ENCODE peak calls at places on chromosomes 12 and 14, in ten cellular contexts. E, V, R, Q, Y, C, F, A, J and W are unnamed samples.
A peak's percentile ranks its signal among the peaks of the same experiment; 100 is the strongest.

GRCh38 chr12:11875414-11875935 is 195.3 kb upstream of the BCL2L14 start:
- DNase-seq in E (no peak), V (no peak), R (no peak), Q (no peak), Y (peak; percentile 9), C (no peak), F (no peak), A (no peak), J (no peak), W (peak; percentile 78)

GRCh38 chr12:6334940-6335450 is 6.9 kb downstream of the TNFRSF1A start:
- DNase-seq in E (no peak), V (no peak), R (no peak), Q (no peak), Y (peak; percentile 23), C (no peak), F (no peak), A (no peak), J (no peak), W (no peak)

GRCh38 chr12:10190558-10191388 is 11.9 kb downstream of the TMEM52B start:
- DNase-seq in E (no peak), V (peak; percentile 79), R (peak; percentile 76), Q (peak; percentile 44), Y (peak; percentile 64), C (no peak), F (peak; percentile 52), A (peak; percentile 58), J (peak; percentile 71), W (peak; percentile 80)

GRCh38 chr14:42884100-42884499 is 1277.4 kb downstream of the LRFN5 start:
- DNase-seq in E (no peak), V (no peak), R (peak; percentile 66), Q (no peak), Y (peak; percentile 90), C (no peak), F (no peak), A (no peak), J (peak; percentile 76), W (peak; percentile 70)

GRCh38 chr12:62191747-62192485 is 68.3 kb upstream of the USP15 start:
- DNase-seq in E (no peak), V (peak; percentile 44), R (no peak), Q (no peak), Y (peak; percentile 28), C (no peak), F (no peak), A (peak; percentile 51), J (peak; percentile 46), W (no peak)

GRCh38 chr14:95431199-95432145 is 85.0 kb downstream of the SYNE3 start:
- DNase-seq in E (no peak), V (peak; percentile 71), R (peak; percentile 43), Q (peak; percentile 26), Y (peak; percentile 31), C (no peak), F (peak; percentile 1), A (no peak), J (peak; percentile 48), W (peak; percentile 48)

GRCh38 chr14:29243355-29243754 is 476.8 kb downstream of the FOXG1 start:
- DNase-seq in E (no peak), V (no peak), R (peak; percentile 22), Q (no peak), Y (peak; percentile 92), C (no peak), F (no peak), A (no peak), J (peak; percentile 91), W (peak; percentile 2)

GRCh38 chr12:105523164-105524057 is 192.9 kb downstream of the C12orf75 start:
- DNase-seq in E (peak; percentile 77), V (no peak), R (no peak), Q (peak; percentile 9), Y (peak; percentile 96), C (no peak), F (no peak), A (peak; percentile 29), J (peak; percentile 95), W (no peak)

GRCh38 chr12:53379389-53380103 is 430 bp upstream of the SP1 start:
- DNase-seq in E (peak; percentile 100), V (peak; percentile 93), R (peak; percentile 100), Q (peak; percentile 100), Y (peak; percentile 100), C (peak; percentile 79), F (peak; percentile 100), A (peak; percentile 100), J (peak; percentile 100), W (peak; percentile 100)

GRCh38 chr14:101705733-101706508 is 55.6 kb upstream of the PPP2R5C start:
- DNase-seq in E (no peak), V (no peak), R (no peak), Q (no peak), Y (peak; percentile 16), C (peak; percentile 40), F (no peak), A (peak; percentile 39), J (peak; percentile 61), W (no peak)

GRCh38 chr12:27083861-27084271 is 1.5 kb upstream of the C12orf71 start:
- DNase-seq in E (peak; percentile 14), V (no peak), R (no peak), Q (no peak), Y (peak; percentile 74), C (no peak), F (no peak), A (no peak), J (peak; percentile 83), W (no peak)

GRCh38 chr14:102088012-102088792 is 1.4 kb upstream of the HSP90AA1 start:
- DNase-seq in E (no peak), V (peak; percentile 32), R (no peak), Q (peak; percentile 44), Y (no peak), C (peak; percentile 13), F (no peak), A (peak; percentile 53), J (peak; percentile 32), W (no peak)

GRCh38 chr12:123187637-123188036 is 36.7 kb upstream of the PITPNM2 start:
- DNase-seq in E (no peak), V (no peak), R (no peak), Q (no peak), Y (no peak), C (no peak), F (no peak), A (no peak), J (no peak), W (no peak)

GRCh38 chr14:104593241-104593701 is 11.3 kb downstream of the TMEM179 start:
- DNase-seq in E (no peak), V (no peak), R (no peak), Q (no peak), Y (no peak), C (no peak), F (no peak), A (no peak), J (no peak), W (no peak)

GRCh38 chr14:68873379-68873778 is 80.5 kb upstream of the ZFP36L1 start:
- DNase-seq in E (no peak), V (peak; percentile 1), R (no peak), Q (no peak), Y (no peak), C (no peak), F (no peak), A (no peak), J (no peak), W (peak; percentile 66)

GRCh38 chr14:57401501-57401900 is 11.1 kb downstream of the NAA30 start:
- DNase-seq in E (no peak), V (no peak), R (no peak), Q (no peak), Y (no peak), C (no peak), F (no peak), A (no peak), J (no peak), W (no peak)

GRCh38 chr14:95460647-95461478 is 55.6 kb downstream of the SYNE3 start:
- DNase-seq in E (peak; percentile 52), V (peak; percentile 48), R (peak; percentile 73), Q (no peak), Y (peak; percentile 42), C (no peak), F (peak; percentile 94), A (no peak), J (peak; percentile 68), W (peak; percentile 89)

GRCh38 chr12:62859203-62859799 is 75.6 kb downstream of the PPM1H start:
- DNase-seq in E (no peak), V (no peak), R (no peak), Q (no peak), Y (no peak), C (no peak), F (no peak), A (no peak), J (no peak), W (no peak)

GRCh38 chr12:76201758-76202157 is 117.3 kb upstream of the NAP1L1 start:
- DNase-seq in E (no peak), V (no peak), R (no peak), Q (no peak), Y (no peak), C (no peak), F (no peak), A (no peak), J (no peak), W (no peak)

GRCh38 chr12:93502802-93503623 is 35.7 kb downstream of the MRPL42 start:
- DNase-seq in E (no peak), V (peak; percentile 42), R (peak; percentile 53), Q (peak; percentile 36), Y (peak; percentile 67), C (peak; percentile 34), F (peak; percentile 1), A (peak; percentile 53), J (peak; percentile 68), W (peak; percentile 54)

GRCh38 chr12:82730832-82731497 is 44.3 kb downstream of the TMTC2 start:
- DNase-seq in E (peak; percentile 66), V (no peak), R (no peak), Q (no peak), Y (peak; percentile 100), C (no peak), F (no peak), A (no peak), J (peak; percentile 96), W (no peak)

GRCh38 chr12:117100251-117100650 is 1.0 kb upstream of the TESC start:
- DNase-seq in E (no peak), V (no peak), R (peak; percentile 57), Q (no peak), Y (peak; percentile 9), C (no peak), F (no peak), A (no peak), J (peak; percentile 26), W (peak; percentile 29)

GRCh38 chr12:131636940-131637750 is 73.7 kb upstream of the SFSWAP start:
- DNase-seq in E (no peak), V (no peak), R (no peak), Q (no peak), Y (no peak), C (no peak), F (no peak), A (no peak), J (no peak), W (no peak)

GRCh38 chr14:58491593-58491992 is 64.1 kb downstream of the KIAA0586 start:
- DNase-seq in E (peak; percentile 1), V (no peak), R (no peak), Q (no peak), Y (peak; percentile 18), C (no peak), F (no peak), A (no peak), J (peak; percentile 18), W (no peak)

GRCh38 chr14:62181591-62181990 is 419.4 kb downstream of the SNAPC1 start:
- DNase-seq in E (no peak), V (no peak), R (no peak), Q (no peak), Y (no peak), C (no peak), F (no peak), A (no peak), J (no peak), W (no peak)

GRCh38 chr14:103684871-103685270 is 30.4 kb downstream of the XRCC3 start:
- DNase-seq in E (no peak), V (no peak), R (no peak), Q (no peak), Y (no peak), C (no peak), F (no peak), A (no peak), J (no peak), W (no peak)

GRCh38 chr12:11953523-11953922 is 117.2 kb upstream of the BCL2L14 start:
- DNase-seq in E (no peak), V (no peak), R (no peak), Q (no peak), Y (no peak), C (no peak), F (peak; percentile 94), A (no peak), J (no peak), W (no peak)

GRCh38 chr14:35504260-35504659 is 29.7 kb upstream of the INSM2 start:
- DNase-seq in E (no peak), V (no peak), R (no peak), Q (no peak), Y (no peak), C (no peak), F (no peak), A (no peak), J (no peak), W (no peak)